ENCODE peak calls at places on chromosomes 11 and 22, in four cellular contexts. V, M, L and E are unnamed samples.
A peak's percentile ranks its signal among the peaks of the same experiment; 100 is the strongest.

GRCh38 chr11:63560506-63561179 is 2.5 kb downstream of the PLAAT2 start:
- DNase-seq in V (no peak), M (peak; percentile 74), L (no peak), E (peak; percentile 22)

GRCh38 chr11:62556102-62556871 is 9.7 kb upstream of the AHNAK start:
- DNase-seq in L (peak; percentile 66), M (peak; percentile 97), V (peak; percentile 88), E (peak; percentile 96)

GRCh38 chr11:565921-566509 is 5.2 kb downstream of the RASSF7 start:
- DNase-seq in M (no peak), V (no peak), L (no peak), E (no peak)

GRCh38 chr11:134499990-134500389 is 87.9 kb upstream of the B3GAT1 start:
- DNase-seq in M (no peak), V (peak; percentile 46), L (no peak), E (no peak)

GRCh38 chr11:64318694-64319420 is 936 bp downstream of the PRDX5 start:
- DNase-seq in L (no peak), V (no peak), M (peak; percentile 39), E (no peak)

GRCh38 chr22:24153353-24153752 is 27.9 kb upstream of the SUSD2 start:
- DNase-seq in M (no peak), V (no peak), L (no peak), E (no peak)

GRCh38 chr11:45208135-45208534 is 61.7 kb downstream of the PRDM11 start:
- DNase-seq in L (peak; percentile 92), V (no peak), M (no peak), E (no peak)

GRCh38 chr22:19566599-19567382 is 42.6 kb upstream of the CLDN5 start:
- DNase-seq in M (no peak), V (no peak), L (no peak), E (no peak)

GRCh38 chr22:37330200-37331033 is 48.1 kb downstream of the CYTH4 start:
- DNase-seq in L (peak; percentile 28), V (no peak), M (peak; percentile 97), E (peak; percentile 65)

GRCh38 chr11:73330569-73331093 is 22.6 kb downstream of the ARHGEF17 start:
- DNase-seq in L (no peak), M (peak; percentile 27), V (no peak), E (no peak)

GRCh38 chr11:2891901-2892214 is 6.3 kb upstream of the CDKN1C start:
- DNase-seq in V (peak; percentile 83), M (peak; percentile 59), L (no peak), E (no peak)

GRCh38 chr11:62132689-62133293 is 9.0 kb downstream of the INCENP start:
- DNase-seq in V (no peak), M (no peak), L (no peak), E (no peak)

GRCh38 chr22:35476341-35476740 is 64.3 kb upstream of the RASD2 start:
- DNase-seq in L (peak; percentile 17), V (no peak), M (peak; percentile 39), E (no peak)

GRCh38 chr22:25051073-25051472 is 98.6 kb downstream of the KIAA1671 start:
- DNase-seq in L (no peak), M (no peak), V (no peak), E (no peak)

GRCh38 chr11:125627236-125627910 is 2.4 kb downstream of the CHEK1 start:
- DNase-seq in V (no peak), L (no peak), M (peak; percentile 10), E (peak; percentile 25)

GRCh38 chr11:10792385-10793068 is 16.2 kb downstream of the EIF4G2 start:
- DNase-seq in L (peak; percentile 35), M (peak; percentile 88), V (peak; percentile 92), E (peak; percentile 59)

GRCh38 chr11:35160248-35160820 is 21.4 kb downstream of the CD44 start:
- DNase-seq in V (no peak), M (no peak), L (no peak), E (no peak)

GRCh38 chr11:75679566-75679965 is 10.7 kb upstream of the MAP6 start:
- DNase-seq in L (no peak), M (no peak), V (no peak), E (no peak)

GRCh38 chr11:69008774-69009440 is 4.1 kb downstream of the MRGPRF start:
- DNase-seq in V (peak; percentile 84), M (peak; percentile 86), L (no peak), E (peak; percentile 92)

GRCh38 chr22:30802202-30803166 is 107.8 kb downstream of the OSBP2 start:
- DNase-seq in L (peak; percentile 74), M (peak; percentile 91), V (peak; percentile 83), E (peak; percentile 95)

GRCh38 chr22:47192651-47193437 is 430.4 kb downstream of the TBC1D22A start:
- DNase-seq in V (peak; percentile 50), M (peak; percentile 23), L (peak; percentile 87), E (no peak)

GRCh38 chr11:133996671-133997070 is 39.9 kb upstream of the IGSF9B start:
- DNase-seq in L (no peak), M (no peak), V (no peak), E (no peak)

GRCh38 chr11:15113381-15113780 is 1.3 kb upstream of the INSC start:
- DNase-seq in V (no peak), M (no peak), L (no peak), E (no peak)

GRCh38 chr11:88157401-88157800 is 17.8 kb downstream of the RAB38 start:
- DNase-seq in V (no peak), M (no peak), L (no peak), E (peak; percentile 32)

GRCh38 chr11:64923944-64924909 is at the start of gene PPP2R5B:
- DNase-seq in V (peak; percentile 95), M (peak; percentile 95), L (peak; percentile 75), E (peak; percentile 88)

GRCh38 chr11:123308077-123308476 is 113.0 kb upstream of the CLMP start:
- DNase-seq in V (no peak), M (no peak), L (peak; percentile 64), E (no peak)

GRCh38 chr22:19879996-19880785 is 25.5 kb upstream of the GNB1L start:
- DNase-seq in V (peak; percentile 60), L (no peak), M (no peak), E (no peak)

GRCh38 chr11:17263803-17264202 is 12.7 kb upstream of the NUCB2 start:
- DNase-seq in L (no peak), M (peak; percentile 47), V (no peak), E (peak; percentile 85)